ENCODE peak calls at places on chromosomes 5 and 9, in six cellular contexts. K is H1, E is mesenchymal stem cell, A is IMR-90, C is H9, N is mesendoderm. V is an unnamed sample.

GRCh38 chr9:28951945-28952344 is 1378.7 kb upstream of the C9orf72 start:
- DNase-seq in E (peak; percentile 9), K (no peak), C (no peak), N (peak; percentile 20), A (no peak), V (no peak)

GRCh38 chr5:42586625-42587024 is 163.4 kb downstream of the GHR start:
- DNase-seq in A (no peak), N (no peak), K (no peak), C (no peak), E (no peak), V (no peak)

GRCh38 chr5:72441861-72442540 is 65.2 kb downstream of the ZNF366 start:
- DNase-seq in C (no peak), K (no peak), A (peak; percentile 97), N (no peak), E (peak; percentile 96), V (no peak)

GRCh38 chr9:129586647-129587046 is 34.3 kb downstream of the C9orf50 start:
- DNase-seq in A (no peak), K (no peak), C (no peak), E (no peak), N (no peak), V (no peak)

GRCh38 chr5:68011259-68011760 is 204.2 kb upstream of the PIK3R1 start:
- DNase-seq in E (no peak), K (no peak), C (no peak), A (no peak), N (no peak), V (no peak)

GRCh38 chr9:126366366-126367011 is 39.9 kb downstream of the MVB12B start:
- DNase-seq in A (no peak), E (no peak), K (no peak), N (no peak), C (no peak), V (no peak)

GRCh38 chr9:132857601-132858342 is 20.3 kb downstream of the AK8 start:
- DNase-seq in A (peak; percentile 31), N (no peak), C (peak; percentile 45), E (no peak), K (no peak), V (no peak)

GRCh38 chr5:59099270-59099994 is 516.6 kb downstream of the RAB3C start:
- DNase-seq in N (no peak), K (no peak), C (no peak), A (peak; percentile 96), E (peak; percentile 90), V (no peak)

GRCh38 chr5:65828507-65828906 is 97.9 kb upstream of the ERBIN start:
- DNase-seq in N (no peak), E (no peak), C (no peak), A (peak; percentile 7), K (no peak), V (no peak)

DNA sequence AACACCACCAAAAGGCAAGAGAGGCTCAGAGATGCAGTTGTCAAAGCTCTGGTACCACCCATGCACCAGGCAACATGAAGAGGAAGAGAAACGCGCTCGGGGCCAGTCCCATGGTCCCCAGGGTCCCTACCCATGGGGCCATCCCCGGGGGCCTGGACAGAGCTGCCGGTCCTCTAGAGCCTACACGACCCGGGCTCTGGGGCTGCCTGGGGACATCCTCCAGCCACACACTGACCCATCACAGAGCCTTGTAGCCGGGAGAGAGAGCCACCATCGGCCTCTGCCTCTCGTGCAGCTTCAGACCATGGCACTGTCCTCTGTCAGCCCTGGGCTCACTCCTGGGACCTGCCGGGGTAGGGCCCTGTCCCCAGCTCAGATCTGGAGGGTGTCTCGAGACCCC is 23.7 kb downstream of the VAV2 start:
- DNase-seq in E (no peak), N (no peak), K (no peak), A (no peak), C (no peak), V (no peak)
- H3K4ac ChIP-seq in E (no peak overlapping the region), N (no peak overlapping the region), K (no peak overlapping the region), A (no peak overlapping the region), C (no peak overlapping the region), V (no peak overlapping the region)

GRCh38 chr5:116520706-116521105 is 53.9 kb downstream of the SEMA6A start:
- DNase-seq in N (no peak), K (no peak), E (no peak), C (no peak), A (no peak), V (no peak)

GRCh38 chr5:116514521-116514920 is 60.1 kb downstream of the SEMA6A start:
- DNase-seq in A (no peak), E (peak; percentile 14), N (no peak), C (no peak), K (no peak), V (no peak)

GRCh38 chr5:116518423-116518822 is 56.2 kb downstream of the SEMA6A start:
- DNase-seq in C (no peak), K (no peak), A (no peak), N (no peak), E (no peak), V (no peak)

GRCh38 chr5:116516021-116516420 is 58.6 kb downstream of the SEMA6A start:
- DNase-seq in C (no peak), N (no peak), A (no peak), K (no peak), E (no peak), V (no peak)

DNA sequence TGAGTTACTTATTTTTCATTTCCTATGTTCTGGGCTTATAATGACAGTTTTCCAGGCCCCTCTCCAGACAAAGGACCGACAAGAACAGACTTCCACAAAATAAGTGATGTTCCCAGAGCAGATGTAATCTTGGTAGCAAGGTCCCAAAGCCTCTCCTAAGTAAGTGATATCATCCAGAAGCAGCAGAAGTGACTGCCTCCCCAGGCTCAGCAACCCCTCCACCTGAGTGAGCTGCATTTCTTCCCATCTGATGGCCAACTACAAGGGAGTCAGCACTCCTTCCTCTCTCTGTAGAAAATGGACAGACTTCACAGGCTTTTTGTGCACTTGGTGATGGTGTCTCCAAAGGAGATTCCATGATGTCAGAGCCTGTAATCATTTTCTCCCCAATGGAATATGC is 57.1 kb downstream of the SEMA6A start:
- DNase-seq in K (no peak), C (no peak), A (no peak), N (no peak), E (no peak), V (no peak)
- H3K4ac ChIP-seq in K (no peak overlapping the region), C (no peak overlapping the region), A (no peak overlapping the region), N (no peak overlapping the region), E (no peak overlapping the region), V (no peak overlapping the region)

DNA sequence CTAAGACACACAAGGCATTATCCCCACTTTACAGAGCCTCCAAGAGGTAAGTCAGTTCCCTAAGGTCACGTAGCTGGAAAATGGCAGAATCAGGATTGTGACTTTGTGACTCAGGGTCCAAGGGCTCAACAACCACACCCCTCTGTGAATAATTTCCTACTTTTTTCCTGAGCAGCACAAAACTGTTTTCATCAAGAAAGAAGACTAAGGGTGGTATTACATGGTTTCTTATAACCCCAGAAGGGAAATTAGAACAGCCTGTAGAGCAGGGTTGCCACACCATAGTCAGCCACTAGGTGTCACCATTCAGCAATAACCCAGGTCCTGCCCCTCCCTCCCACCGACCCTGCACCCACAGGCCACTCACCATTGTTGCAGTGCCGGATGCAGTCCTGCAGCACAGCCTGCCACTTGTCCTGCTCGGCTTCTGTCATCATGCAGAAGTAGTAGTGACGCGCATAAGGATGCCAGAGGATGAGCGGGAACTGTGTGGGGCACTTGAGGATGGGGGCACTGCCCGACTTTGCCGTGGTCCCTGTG is 72.1 kb downstream of the LRSAM1 start:
- DNase-seq in K (no peak), E (peak; percentile 52), C (no peak), A (peak; percentile 50), N (peak; percentile 67), V (no peak)
- H3K4ac ChIP-seq in K (no peak overlapping the region), E (peak overlapping the region; percentile 19), C (no peak overlapping the region), A (peak overlapping the region; percentile 91), N (no peak overlapping the region), V (no peak overlapping the region)

GRCh38 chr9:120413121-120414048 is 166.6 kb downstream of the CDK5RAP2 start:
- DNase-seq in K (no peak), A (no peak), C (peak; percentile 43), E (no peak), N (peak; percentile 55), V (peak; percentile 36)

GRCh38 chr9:120408680-120409258 is 171.2 kb downstream of the CDK5RAP2 start:
- DNase-seq in C (no peak), A (no peak), K (no peak), N (no peak), E (no peak), V (no peak)

GRCh38 chr9:120412425-120412951 is 167.5 kb downstream of the CDK5RAP2 start:
- DNase-seq in K (no peak), E (peak; percentile 71), C (peak; percentile 45), N (peak; percentile 27), A (peak; percentile 89), V (no peak)

GRCh38 chr9:120410925-120411501 is 169.0 kb downstream of the CDK5RAP2 start:
- DNase-seq in C (no peak), E (no peak), A (no peak), N (no peak), K (no peak), V (no peak)

DNA sequence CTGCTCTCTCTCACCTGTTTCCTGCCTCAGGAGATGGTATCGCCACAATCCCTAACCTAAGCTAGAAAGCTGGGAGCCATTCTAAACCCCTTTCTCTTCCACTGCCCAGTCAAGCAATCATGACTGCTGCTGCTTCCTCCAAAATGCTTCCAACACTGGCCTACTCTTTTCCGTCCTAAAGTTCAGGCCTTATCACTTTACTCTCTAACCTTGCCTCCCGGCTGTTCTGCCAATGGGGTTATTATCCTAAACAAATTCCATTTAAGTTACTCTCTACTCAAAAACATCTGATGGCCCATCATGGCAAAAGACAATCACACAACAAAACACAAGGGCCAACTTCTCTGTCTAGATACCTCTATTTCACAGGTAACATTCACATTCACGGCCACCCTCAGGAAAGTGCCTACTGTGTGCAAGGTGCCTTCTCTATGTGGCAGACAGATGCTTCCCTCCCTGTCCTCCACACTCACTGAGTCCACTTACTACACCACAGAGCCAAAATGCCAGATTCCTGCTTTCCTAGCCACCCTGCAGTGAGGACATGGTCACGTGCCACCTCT is 168.0 kb downstream of the CDK5RAP2 start:
- DNase-seq in E (no peak), N (peak; percentile 64), K (no peak), C (no peak), A (no peak), V (no peak)
- H3K4ac ChIP-seq in E (no peak overlapping the region), N (no peak overlapping the region), K (no peak overlapping the region), C (no peak overlapping the region), A (peak overlapping the region; percentile 84), V (no peak overlapping the region)

DNA sequence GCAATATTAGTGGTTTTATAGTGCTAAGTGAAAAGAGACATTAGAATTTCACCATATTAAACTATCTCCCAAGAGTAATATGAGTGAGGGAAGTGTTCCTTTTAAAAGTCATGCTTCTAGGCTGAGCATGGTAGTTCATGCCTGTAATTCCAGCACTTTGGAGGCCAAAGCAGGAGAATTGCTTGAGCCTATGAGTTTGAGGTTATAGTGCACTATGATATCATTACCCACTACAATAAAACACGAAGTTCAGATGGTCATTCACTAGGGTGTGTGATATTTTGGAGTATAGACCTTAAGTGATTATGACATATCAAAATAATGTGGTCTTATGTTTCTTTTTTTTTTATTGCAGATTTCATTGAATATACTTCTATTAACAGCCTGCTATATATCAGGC is 6.7 kb downstream of the KIF2A start:
- DNase-seq in N (no peak), A (no peak), E (no peak), C (no peak), K (no peak), V (no peak)
- H3K4ac ChIP-seq in N (no peak overlapping the region), A (no peak overlapping the region), E (no peak overlapping the region), C (no peak overlapping the region), K (no peak overlapping the region), V (no peak overlapping the region)

DNA sequence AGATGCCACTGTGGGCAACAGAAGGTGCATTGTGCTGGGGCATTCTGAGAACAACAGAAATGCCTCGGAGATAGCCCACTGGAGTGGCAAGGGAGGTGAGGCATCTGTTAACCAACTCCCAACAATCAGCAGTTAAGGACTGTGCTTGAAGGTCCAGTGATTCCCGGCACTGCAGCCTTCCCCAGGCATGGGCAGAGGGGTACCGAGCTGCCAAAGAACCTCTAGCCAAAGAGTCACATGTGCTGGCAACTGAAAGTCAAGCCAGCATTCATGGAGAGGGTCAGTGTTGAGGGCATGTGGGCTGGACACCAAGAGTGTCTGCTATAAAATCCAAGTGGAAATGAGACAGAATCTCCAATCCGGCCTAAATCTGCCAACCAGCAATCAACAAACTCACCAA is 149.6 kb downstream of the ASTN2 start:
- DNase-seq in C (no peak), E (no peak), A (no peak), K (no peak), N (no peak), V (no peak)
- H3K4ac ChIP-seq in C (no peak overlapping the region), E (no peak overlapping the region), A (no peak overlapping the region), K (no peak overlapping the region), N (no peak overlapping the region), V (no peak overlapping the region)